ENCODE peak calls at places on chromosomes 11 and 22, in six cellular contexts. V, U, Y, I, R and X are unnamed samples.
A peak's percentile ranks its signal among the peaks of the same experiment; 100 is the strongest.

GRCh38 chr11:91366816-91367215 is 857.8 kb upstream of the FAT3 start:
- DNase-seq in V (no peak), U (no peak), Y (no peak), I (no peak), R (no peak), X (no peak)

GRCh38 chr11:113992459-113993105 is 17.7 kb downstream of the HTR3A start:
- DNase-seq in V (no peak), U (no peak), Y (no peak), I (no peak), R (no peak), X (no peak)

GRCh38 chr11:19670030-19670761 is 42.4 kb upstream of the NAV2 start:
- DNase-seq in V (peak; percentile 30), U (no peak), Y (no peak), I (no peak), R (no peak), X (no peak)

GRCh38 chr22:44351685-44352377 is 39.1 kb upstream of the SHISAL1 start:
- DNase-seq in V (peak; percentile 38), U (peak; percentile 89), Y (no peak), I (no peak), R (peak; percentile 54), X (no peak)

GRCh38 chr11:123239371-123240150 is 44.5 kb upstream of the CLMP start:
- DNase-seq in V (no peak), U (no peak), Y (no peak), I (no peak), R (no peak), X (no peak)

GRCh38 chr22:41445171-41446056 is 1.2 kb downstream of the TOB2 start:
- DNase-seq in V (no peak), U (peak; percentile 76), Y (peak; percentile 32), I (no peak), R (peak; percentile 31), X (no peak)

GRCh38 chr22:49604732-49605302 is 222.9 kb downstream of the BRD1 start:
- DNase-seq in V (no peak), U (no peak), Y (no peak), I (no peak), R (no peak), X (no peak)

GRCh38 chr11:64023731-64024710 is 11.7 kb upstream of the FLRT1 start:
- DNase-seq in V (no peak), U (no peak), Y (no peak), I (no peak), R (no peak), X (no peak)

GRCh38 chr22:39622881-39623367 is 52.4 kb downstream of the CACNA1I start:
- DNase-seq in V (peak; percentile 18), U (no peak), Y (peak; percentile 69), I (peak; percentile 51), R (peak; percentile 71), X (peak; percentile 51)

GRCh38 chr22:27554106-27554814 is 247.3 kb downstream of the MN1 start:
- DNase-seq in V (no peak), U (no peak), Y (peak; percentile 30), I (no peak), R (peak; percentile 51), X (no peak)

GRCh38 chr22:33564683-33565082 is 355.6 kb downstream of the LARGE1 start:
- DNase-seq in V (no peak), U (no peak), Y (no peak), I (no peak), R (no peak), X (no peak)
- H3K4me1 ChIP-seq in V (peaks cover 6% of the 10 kb centered on the region), U (peaks cover 8% of the 10 kb centered on the region), Y (peaks cover 37% of the 10 kb centered on the region), I (no peaks in the 10 kb centered on the region), R (no peaks in the 10 kb centered on the region), X (no peaks in the 10 kb centered on the region)

GRCh38 chr11:115676768-115677167 is 172.6 kb upstream of the CADM1 start:
- DNase-seq in V (no peak), U (no peak), Y (no peak), I (no peak), R (no peak), X (no peak)

GRCh38 chr11:115677190-115677589 is 173.0 kb upstream of the CADM1 start:
- DNase-seq in V (no peak), U (peak; percentile 29), Y (no peak), I (no peak), R (no peak), X (no peak)

GRCh38 chr11:115674831-115675230 is 170.6 kb upstream of the CADM1 start:
- DNase-seq in V (no peak), U (peak; percentile 25), Y (no peak), I (no peak), R (no peak), X (no peak)

GRCh38 chr11:115674176-115674575 is 170.0 kb upstream of the CADM1 start:
- DNase-seq in V (no peak), U (peak; percentile 42), Y (no peak), I (no peak), R (no peak), X (no peak)

DNA sequence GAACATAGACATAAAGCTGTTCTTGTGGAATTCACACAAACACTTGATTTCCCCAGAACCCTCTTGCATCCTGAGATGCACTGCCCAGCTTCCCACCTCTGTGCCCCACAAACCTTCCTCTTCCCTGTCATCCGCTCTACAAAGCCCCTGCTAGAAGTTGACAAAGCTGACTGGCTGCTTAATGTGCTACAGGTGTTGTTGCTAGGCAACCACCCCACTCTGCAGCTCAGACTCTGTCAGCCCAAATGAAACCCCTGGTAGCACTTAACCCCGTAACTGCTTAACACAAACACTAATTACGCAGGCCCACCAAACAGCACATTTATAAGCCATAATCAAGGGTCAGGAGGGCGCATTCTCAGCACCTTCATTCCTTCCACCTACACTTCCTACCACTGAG is 172.0 kb upstream of the CADM1 start:
- DNase-seq in V (no peak), U (peak; percentile 20), Y (no peak), I (no peak), R (no peak), X (no peak)
- TF ChIP-seq EP300 in V (no peak), U (no peak), Y (no peak), I (no peak), R (no peak), X (no peak)

DNA sequence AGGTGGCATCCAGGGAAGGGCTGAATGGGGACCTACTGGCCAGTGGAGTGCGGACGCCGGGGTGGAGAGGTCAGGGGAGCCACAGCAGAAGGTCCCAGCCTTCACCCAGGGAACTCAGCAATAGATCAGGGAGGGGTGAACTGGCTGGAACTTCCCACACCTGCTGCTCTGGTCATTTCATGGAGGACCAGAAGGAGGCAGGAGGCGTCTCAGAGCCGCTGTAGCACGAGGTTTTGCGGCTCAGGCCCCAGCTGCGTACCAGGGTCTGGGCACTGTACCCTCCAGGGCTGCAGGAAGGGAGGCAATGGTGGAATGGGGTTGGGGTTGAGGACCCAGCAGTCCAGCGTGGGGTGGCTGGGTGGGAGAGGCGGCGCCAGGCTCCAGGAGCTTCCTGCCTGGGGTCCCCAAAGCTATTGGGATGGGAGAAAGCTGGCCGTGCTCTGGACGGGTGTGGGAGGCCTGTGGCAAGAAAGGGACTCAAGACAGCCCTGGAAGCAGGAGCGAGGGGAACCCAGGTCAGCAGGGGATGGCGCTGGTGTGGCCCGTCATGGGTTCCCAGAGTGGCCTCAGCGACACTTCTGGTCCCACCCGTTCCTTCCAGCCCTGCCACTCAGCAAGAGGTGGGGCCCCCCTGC is 20.2 kb upstream of the BRSK2 start:
- DNase-seq in V (no peak), U (no peak), Y (no peak), I (no peak), R (no peak), X (no peak)
- TF ChIP-seq CTCF in V (no peak), U (no peak), Y (no peak), I (no peak), R (no peak), X (no peak)

DNA sequence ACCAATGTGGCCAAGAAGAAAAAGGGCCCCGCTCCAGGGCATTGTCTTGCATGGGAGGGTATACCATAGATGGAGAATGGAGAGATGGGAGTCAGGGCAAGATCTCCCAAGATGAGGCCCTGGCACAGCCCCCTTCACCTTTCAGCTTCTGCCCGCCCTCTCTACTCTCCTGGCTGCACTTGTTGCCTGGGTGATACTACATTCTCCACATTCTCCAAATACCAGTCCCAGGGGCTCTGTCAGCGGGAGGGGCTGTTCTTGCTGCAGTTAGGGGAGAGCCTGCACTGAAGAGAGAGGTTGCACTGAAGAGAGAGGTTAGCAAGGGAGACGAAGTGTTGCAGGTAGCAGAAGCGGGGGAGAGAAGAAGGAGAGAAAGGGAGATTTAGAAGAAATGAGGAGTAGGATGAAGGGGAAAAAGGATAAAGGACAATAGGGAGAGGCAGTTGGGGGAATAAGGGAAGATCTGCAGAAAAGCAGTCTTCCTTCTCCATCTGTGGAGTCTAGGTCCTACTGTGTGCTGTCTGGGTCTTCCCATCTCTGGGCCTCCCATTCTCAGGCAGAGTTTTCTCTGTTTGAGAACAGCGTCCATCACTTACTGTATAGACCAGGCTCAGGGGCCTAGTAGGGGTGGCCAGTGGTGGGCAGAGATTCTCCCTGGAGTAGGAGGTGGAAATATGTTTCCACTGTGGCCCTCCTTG is 8.0 kb downstream of the PHLDB1 start:
- DNase-seq in V (no peak), U (no peak), Y (no peak), I (no peak), R (no peak), X (no peak)
- H3K4me1 ChIP-seq in V (peaks cover 60% of the 10 kb centered on the region), U (peaks cover 55% of the 10 kb centered on the region), Y (peaks cover 49% of the 10 kb centered on the region), I (peaks cover 13% of the 10 kb centered on the region), R (peaks cover 27% of the 10 kb centered on the region), X (peaks cover 97% of the 10 kb centered on the region)

DNA sequence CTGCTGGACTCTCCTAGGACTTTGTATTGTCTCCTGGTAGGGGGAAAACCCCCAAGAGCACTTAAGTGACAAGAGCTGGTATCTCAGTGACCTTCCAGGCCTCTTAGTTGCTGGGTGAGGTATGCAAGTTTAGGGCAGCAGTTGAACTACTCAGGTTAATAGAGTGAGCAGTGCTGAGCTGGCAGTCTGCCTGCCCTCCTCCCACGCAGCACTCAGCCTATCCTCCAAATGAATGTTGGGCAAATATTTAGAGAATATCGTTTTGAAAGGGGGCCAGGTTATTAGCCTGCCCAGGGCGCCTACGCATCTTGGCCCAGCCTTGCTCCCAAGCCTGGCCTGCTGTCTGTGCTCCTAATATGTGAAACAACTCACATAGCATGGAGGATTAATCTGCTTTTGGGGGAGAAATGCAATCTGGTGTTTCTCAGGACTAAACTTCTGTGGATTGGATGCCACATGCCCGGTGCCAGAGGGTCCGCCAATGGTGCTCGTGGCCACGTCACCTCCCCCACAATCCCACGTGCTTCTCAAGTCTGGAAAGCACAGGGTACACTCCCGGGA is 67.5 kb downstream of the SPON1 start:
- DNase-seq in V (no peak), U (peak; percentile 82), Y (peak; percentile 79), I (no peak), R (peak; percentile 50), X (peak; percentile 13)
- TF ChIP-seq EP300 in V (no peak), U (no peak), Y (peak; percentile 28), I (no peak), R (no peak), X (no peak)